ENCODE peak calls at places on chromosomes 7 and 10, in seven cellular contexts. A is GM12878, Z is HepG2, S is K562, N is SK-N-SH, C is GM12891, L is H1. J is an unnamed sample.

GRCh38 chr7:54940748-54941147 is 78.1 kb upstream of the EGFR start:
- DNase-seq in A (no peak), C (no peak), Z (no peak), L (no peak), S (no peak), N (no peak), J (no peak)

GRCh38 chr7:121049028-121049791 is 60.7 kb downstream of the CPED1 start:
- DNase-seq in S (no peak), L (no peak), C (no peak), A (no peak), Z (no peak), N (no peak), J (no peak)

GRCh38 chr10:47104101-47104707 is 193.0 kb downstream of the PTPN20 start:
- DNase-seq in A (no peak), Z (no peak), S (no peak), C (no peak), L (peak), N (no peak), J (no peak)

GRCh38 chr10:27620425-27621397 is 116.6 kb downstream of the RAB18 start:
- DNase-seq in L (no peak), N (no peak), S (no peak), A (no peak), C (no peak), Z (no peak), J (no peak)

GRCh38 chr10:118108194-118109026 is 61.7 kb upstream of the RAB11FIP2 start:
- DNase-seq in A (no peak), S (peak), N (peak), C (no peak), L (no peak), Z (no peak), J (no peak)

GRCh38 chr10:84194424-84195043 is at the start of gene CDHR1:
- DNase-seq in A (no peak), C (peak), N (peak), Z (no peak), L (peak), S (peak), J (peak)

GRCh38 chr7:27198871-27199801 is 755 bp downstream of the HOXA13 start:
- DNase-seq in A (no peak), S (no peak), L (peak), C (no peak), Z (no peak), N (peak), J (no peak)

GRCh38 chr7:143434660-143435059 is 8.6 kb upstream of the TAS2R60 start:
- DNase-seq in Z (no peak), N (no peak), C (no peak), S (no peak), L (no peak), A (no peak), J (no peak)

GRCh38 chr7:70477051-70478010 is 654.6 kb upstream of the GALNT17 start:
- DNase-seq in L (no peak), S (no peak), A (no peak), C (no peak), N (no peak), Z (no peak), J (no peak)

GRCh38 chr7:158094046-158094445 is 493.6 kb downstream of the PTPRN2 start:
- DNase-seq in A (no peak), Z (no peak), N (no peak), C (no peak), L (peak), S (no peak), J (no peak)

GRCh38 chr10:92305133-92306072 is 14.4 kb downstream of the MARCHF5 start:
- DNase-seq in S (no peak), N (no peak), Z (no peak), C (no peak), L (no peak), A (no peak), J (no peak)

GRCh38 chr10:77669892-77670291 is 32.3 kb upstream of the KCNMA1 start:
- DNase-seq in L (no peak), S (no peak), Z (no peak), N (no peak), C (no peak), A (no peak), J (no peak)

GRCh38 chr10:12416396-12417090 is 67.2 kb downstream of the CAMK1D start:
- DNase-seq in N (no peak), L (no peak), C (no peak), Z (no peak), S (no peak), A (no peak), J (no peak)

GRCh38 chr10:91513598-91513997 is 103.5 kb downstream of the HECTD2 start:
- DNase-seq in Z (no peak), S (no peak), A (no peak), N (no peak), C (no peak), L (no peak), J (no peak)

GRCh38 chr7:4179616-4180380 is 502.3 kb upstream of the FOXK1 start:
- DNase-seq in C (no peak), S (no peak), A (no peak), L (no peak), N (no peak), Z (no peak), J (no peak)

GRCh38 chr7:47285860-47286491 is 295.9 kb downstream of the TNS3 start:
- DNase-seq in S (no peak), L (no peak), A (no peak), Z (no peak), C (no peak), N (peak), J (no peak)

GRCh38 chr7:140142031-140142430 is 34.8 kb downstream of the KDM7A start:
- DNase-seq in C (no peak), Z (no peak), S (no peak), L (no peak), N (no peak), A (no peak), J (no peak)

GRCh38 chr7:71538210-71538609 is 406.3 kb downstream of the GALNT17 start:
- DNase-seq in C (no peak), L (no peak), S (no peak), Z (no peak), A (no peak), N (peak), J (no peak)

GRCh38 chr7:84178013-84178412 is 16.6 kb downstream of the SEMA3A start:
- DNase-seq in A (no peak), L (no peak), S (no peak), Z (peak), C (no peak), N (no peak), J (no peak)

GRCh38 chr7:7739204-7739603 is 20.8 kb upstream of the RPA3 start:
- DNase-seq in S (no peak), Z (no peak), C (no peak), A (no peak), N (no peak), L (no peak), J (no peak)

GRCh38 chr7:7738622-7739021 is 20.2 kb upstream of the RPA3 start:
- DNase-seq in L (no peak), N (no peak), S (no peak), Z (no peak), C (no peak), A (no peak), J (no peak)

GRCh38 chr7:7739718-7740355 is 21.4 kb upstream of the RPA3 start:
- DNase-seq in Z (no peak), L (no peak), C (no peak), A (no peak), S (no peak), N (no peak), J (no peak)

GRCh38 chr7:7745258-7745657 is 26.9 kb upstream of the RPA3 start:
- DNase-seq in L (no peak), C (no peak), N (no peak), A (no peak), Z (no peak), S (no peak), J (no peak)

DNA sequence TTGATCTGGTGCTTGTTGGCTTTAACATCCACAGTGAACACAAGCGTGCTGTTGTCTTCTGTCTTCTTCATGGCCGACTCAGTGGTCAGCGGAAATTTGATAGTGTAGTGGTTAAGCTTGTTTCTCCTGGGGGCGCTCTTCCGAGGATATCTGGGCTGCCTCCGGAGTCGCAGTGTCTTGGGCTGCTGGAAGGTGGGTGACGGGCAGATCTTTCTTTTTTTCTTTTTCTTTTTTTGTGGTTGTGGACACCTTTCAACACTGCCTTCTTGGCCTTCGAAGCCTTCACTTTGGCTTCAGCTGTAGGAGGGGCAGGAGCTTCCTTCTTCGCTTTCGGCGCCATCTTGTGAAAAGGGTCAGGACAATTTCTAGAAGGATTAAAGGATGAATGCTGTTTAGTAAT is 23.8 kb upstream of the RPA3 start:
- DNase-seq in Z (no peak), N (no peak), L (no peak), C (no peak), A (no peak), S (no peak), J (no peak)
- TF ChIP-seq TAF1 in Z (no peak), N (no peak), L (no peak), C (no peak), A (no peak), S (no peak), J (no peak)

GRCh38 chr10:30529373-30529998 is 95.5 kb downstream of the MAP3K8 start:
- DNase-seq in L (no peak), N (no peak), S (no peak), C (peak), Z (no peak), A (peak), J (peak)
- TF ChIP-seq POLR2AphosphoS5 in L (no peak), N (no peak), S (no peak), C (peak), Z (no peak), A (peak), J (peak)

GRCh38 chr10:29798876-29799690 is 164.3 kb upstream of the SVIL start:
- DNase-seq in N (no peak), L (no peak), Z (no peak), A (no peak), C (no peak), S (no peak), J (no peak)

GRCh38 chr10:29806350-29806788 is 171.6 kb upstream of the SVIL start:
- DNase-seq in C (no peak), S (no peak), Z (no peak), N (no peak), L (no peak), A (no peak), J (no peak)

GRCh38 chr10:29807407-29807806 is 172.6 kb upstream of the SVIL start:
- DNase-seq in C (no peak), N (no peak), S (no peak), A (no peak), L (no peak), Z (no peak), J (no peak)

GRCh38 chr10:29805134-29805691 is 170.4 kb upstream of the SVIL start:
- DNase-seq in C (no peak), L (no peak), S (no peak), Z (no peak), A (no peak), N (no peak), J (no peak)

GRCh38 chr10:29804025-29804852 is 169.5 kb upstream of the SVIL start:
- DNase-seq in Z (peak), L (no peak), A (no peak), S (no peak), C (no peak), N (no peak), J (no peak)
- TF ChIP-seq TAF1 in Z (no peak), L (no peak), A (no peak), S (no peak), C (no peak), N (no peak), J (no peak)

GRCh38 chr7:100483728-100484635 is at the start of gene NYAP1:
- DNase-seq in A (no peak), L (peak), Z (no peak), S (peak), C (no peak), N (peak), J (no peak)
- TF ChIP-seq POLR2AphosphoS5 in A (no peak), L (no peak), Z (no peak), S (no peak), C (no peak), N (no peak), J (no peak)

DNA sequence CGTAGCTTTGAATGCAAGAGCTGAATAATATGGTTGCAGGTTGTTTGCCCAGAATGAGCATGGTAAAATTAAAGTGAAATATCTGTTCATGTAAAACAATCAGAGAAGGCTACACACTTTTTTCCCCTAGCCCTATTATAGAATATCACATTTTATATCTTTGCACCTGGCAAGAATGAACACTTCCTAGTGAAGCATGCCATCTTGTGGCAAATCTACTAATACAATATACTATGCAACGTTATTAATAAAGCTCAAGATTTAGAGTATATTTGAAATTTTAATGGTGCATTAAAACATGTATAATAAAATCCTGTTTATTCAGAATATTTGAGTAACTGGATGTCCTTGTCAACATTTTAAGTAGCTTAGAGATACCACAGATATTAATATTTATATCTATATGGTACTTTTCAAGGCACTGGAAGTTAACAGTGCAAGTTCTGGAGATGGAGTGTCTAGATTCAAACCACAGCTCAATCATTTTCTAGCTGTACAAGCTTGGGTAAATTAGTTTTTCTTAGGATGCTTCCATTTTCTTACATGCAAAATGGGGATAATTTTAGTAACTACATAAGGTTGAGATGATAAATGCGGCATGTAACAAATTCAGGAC is 643.1 kb upstream of the SEMA3D start:
- DNase-seq in Z (no peak), A (no peak), S (no peak), L (no peak), C (no peak), N (peak), J (no peak)
- TF ChIP-seq TAF1 in Z (no peak), A (no peak), S (no peak), L (no peak), C (no peak), N (no peak), J (no peak)

GRCh38 chr7:116592041-116592355 is 67.2 kb downstream of the CAV1 start:
- DNase-seq in S (no peak), N (no peak), Z (no peak), L (no peak), C (no peak), A (no peak), J (no peak)

GRCh38 chr7:116595063-116595462 is 70.2 kb downstream of the CAV1 start:
- DNase-seq in A (no peak), S (no peak), N (no peak), Z (no peak), C (no peak), L (no peak), J (no peak)

GRCh38 chr7:116593359-116594075 is 68.7 kb downstream of the CAV1 start:
- DNase-seq in L (no peak), A (no peak), N (no peak), S (no peak), Z (no peak), C (no peak), J (no peak)

GRCh38 chr7:116591202-116592040 is 66.6 kb downstream of the CAV1 start:
- DNase-seq in L (no peak), S (peak), A (no peak), N (peak), Z (no peak), C (no peak), J (no peak)

DNA sequence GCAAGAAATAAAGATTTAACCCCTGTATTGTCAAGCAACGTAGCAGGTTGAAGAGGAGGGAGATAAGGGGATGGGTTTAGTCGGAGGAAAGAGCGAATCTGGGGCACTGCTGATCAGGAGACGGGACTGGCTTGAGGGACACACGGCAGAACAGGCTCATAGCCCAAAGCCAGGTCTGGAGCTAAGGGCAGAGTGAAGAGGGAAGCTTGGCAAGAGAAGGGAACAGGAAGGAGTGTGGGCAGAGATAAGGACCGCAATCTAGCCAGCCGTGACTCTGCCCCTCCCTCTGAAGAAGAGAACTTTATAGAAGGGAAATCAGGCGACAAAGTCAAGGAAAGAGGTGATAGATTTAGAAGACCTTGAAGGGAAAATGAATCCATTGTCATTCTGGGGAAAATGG is 67.6 kb downstream of the CAV1 start:
- DNase-seq in C (no peak), A (no peak), L (no peak), Z (no peak), N (no peak), S (no peak), J (no peak)
- TF ChIP-seq POLR2AphosphoS5 in C (no peak), A (no peak), L (no peak), Z (no peak), N (no peak), S (no peak), J (no peak)